ENCODE peak calls at places on chromosomes 16 and 17, in six cellular contexts. F is endothelial cell, W is fibroblast of the aortic adventitia, H is left colon, M is HEK293T, B is progenitor cell of endocrine pancreas. I is an unnamed sample.

GRCh38 chr17:79027274-79027924 is 3.4 kb downstream of the C1QTNF1 start:
- DNase-seq in F (no peak), W (no peak), H (peak; percentile 44), M (no peak), B (no peak), I (no peak)

GRCh38 chr17:8463089-8463488 is 27.4 kb downstream of the NDEL1 start:
- DNase-seq in F (no peak), W (no peak), H (no peak), M (no peak), B (no peak), I (no peak)

GRCh38 chr17:33021731-33022408 is 30.2 kb downstream of the SPACA3 start:
- DNase-seq in F (no peak), W (no peak), H (no peak), M (no peak), B (no peak), I (no peak)

GRCh38 chr16:89049484-89050118 is 44.1 kb upstream of the ACSF3 start:
- DNase-seq in F (no peak), W (no peak), H (no peak), M (no peak), B (no peak), I (no peak)

GRCh38 chr16:71880176-71880575 is 3.8 kb downstream of the ZNF821 start:
- DNase-seq in F (no peak), W (no peak), H (no peak), M (no peak), B (no peak), I (no peak)

GRCh38 chr17:9219631-9220415 is 198.5 kb downstream of the NTN1 start:
- DNase-seq in F (no peak), W (no peak), H (no peak), M (no peak), B (no peak), I (no peak)

GRCh38 chr17:36460265-36460937 is 26.1 kb upstream of the ZNHIT3 start:
- DNase-seq in F (no peak), W (no peak), H (no peak), M (no peak), B (no peak), I (no peak)

GRCh38 chr17:40726919-40727318 is 23.4 kb upstream of the KRT24 start:
- DNase-seq in F (no peak), W (peak; percentile 6), H (no peak), M (no peak), B (no peak), I (no peak)

GRCh38 chr17:63698381-63698885 is 1.5 kb downstream of the LIMD2 start:
- DNase-seq in F (no peak), W (no peak), H (no peak), M (no peak), B (no peak), I (no peak)

GRCh38 chr16:70161350-70161749 is 12.2 kb upstream of the CLEC18C start:
- DNase-seq in F (no peak), W (no peak), H (peak; percentile 28), M (no peak), B (no peak), I (no peak)

GRCh38 chr16:85754403-85754802 is 3.5 kb upstream of the C16orf74 start:
- DNase-seq in F (no peak), W (no peak), H (no peak), M (no peak), B (no peak), I (no peak)

GRCh38 chr16:15856217-15856616 is 611 bp downstream of the MYH11 start:
- DNase-seq in F (no peak), W (no peak), H (no peak), M (no peak), B (no peak), I (no peak)

GRCh38 chr17:74605361-74605760 is 13.3 kb upstream of the CD300LD start:
- DNase-seq in F (no peak), W (peak; percentile 77), H (peak; percentile 68), M (no peak), B (no peak), I (no peak)

GRCh38 chr16:22008215-22009142 is 568 bp downstream of the MOSMO start:
- DNase-seq in F (peak; percentile 35), W (no peak), H (no peak), M (no peak), B (peak; percentile 38), I (no peak)

GRCh38 chr16:2712546-2712945 is 7.5 kb downstream of the PRSS27 start:
- DNase-seq in F (no peak), W (no peak), H (no peak), M (no peak), B (no peak), I (no peak)

GRCh38 chr17:49514374-49514738 is 19.3 kb downstream of the NGFR start:
- DNase-seq in F (no peak), W (peak; percentile 45), H (no peak), M (peak; percentile 46), B (no peak), I (no peak)

GRCh38 chr16:85640254-85640558 is 27.1 kb downstream of the GSE1 start:
- DNase-seq in F (no peak), W (no peak), H (no peak), M (no peak), B (no peak), I (no peak)

GRCh38 chr17:9472541-9472940 is 103.1 kb downstream of the STX8 start:
- DNase-seq in F (no peak), W (no peak), H (no peak), M (no peak), B (no peak), I (no peak)

GRCh38 chr17:1764274-1764673 is 2.4 kb downstream of the SERPINF1 start:
- DNase-seq in F (no peak), W (peak; percentile 96), H (peak; percentile 71), M (no peak), B (no peak), I (peak; percentile 31)

GRCh38 chr16:67192781-67193260 is 866 bp downstream of the E2F4 start:
- DNase-seq in F (no peak), W (no peak), H (no peak), M (no peak), B (no peak), I (no peak)

GRCh38 chr17:83100220-83100852 is 20.9 kb downstream of the METRNL start:
- DNase-seq in F (no peak), W (peak; percentile 64), H (no peak), M (no peak), B (no peak), I (no peak)

GRCh38 chr17:44604149-44605115 is 47.1 kb downstream of the FZD2 start:
- DNase-seq in F (no peak), W (peak; percentile 30), H (no peak), M (no peak), B (no peak), I (no peak)

GRCh38 chr16:64238576-64238975 is 883.3 kb downstream of the CDH11 start:
- DNase-seq in F (no peak), W (peak; percentile 12), H (no peak), M (no peak), B (no peak), I (no peak)

GRCh38 chr17:58577696-58578095 is 63.3 kb upstream of the MTMR4 start:
- DNase-seq in F (peak; percentile 48), W (peak; percentile 54), H (no peak), M (peak; percentile 65), B (peak; percentile 13), I (no peak)

GRCh38 chr16:569445-570254 is at the start of gene PIGQ:
- DNase-seq in F (peak; percentile 45), W (peak; percentile 57), H (peak; percentile 64), M (peak; percentile 86), B (peak; percentile 44), I (peak; percentile 29)

GRCh38 chr17:65261152-65261551 is 124.0 kb downstream of the RGS9 start:
- DNase-seq in F (peak; percentile 7), W (no peak), H (no peak), M (no peak), B (no peak), I (no peak)

GRCh38 chr16:3457434-3458252 is 14.2 kb downstream of the NAA60 start:
- DNase-seq in F (peak; percentile 96), W (peak; percentile 82), H (peak; percentile 87), M (peak; percentile 99), B (peak; percentile 87), I (peak; percentile 87)

GRCh38 chr17:34382586-34383224 is 19.7 kb upstream of the CCL1 start:
- DNase-seq in F (peak; percentile 26), W (peak; percentile 17), H (no peak), M (no peak), B (no peak), I (no peak)

GRCh38 chr17:13420294-13421277 is 181.1 kb downstream of the HS3ST3A1 start:
- DNase-seq in F (no peak), W (peak; percentile 82), H (no peak), M (no peak), B (no peak), I (no peak)

GRCh38 chr17:78132086-78132676 is 1.6 kb downstream of the TMC8 start:
- DNase-seq in F (no peak), W (no peak), H (peak; percentile 76), M (no peak), B (peak; percentile 43), I (peak; percentile 49)